ENCODE peak calls at places on chromosomes 1 and 21, in ten cellular contexts. I is transverse colon; C is aorta; D is cardiac muscle cell; W is GDM1; R is NCI-H2029; X is iPS-NIHi11; K is activated CD4-positive, alpha-beta T cell treated with anti-CD3 and anti-CD28 coated beads, Interleukin-2, amount 10 ng/mL, durations not matched to agents 7 days and 5 days; M is CD8-positive, alpha-beta memory T cell; Z is NCI-H510A treated with DMSO at 0.1 percent for 48 hours. U is an unnamed sample.

GRCh38 chr21:33403128-33403785 is at the start of gene IFNGR2:
- DNase-seq in R (no peak), K (peak), C (peak), D (peak), W (peak), X (peak), M (no peak), I (peak), Z (peak), U (peak)

GRCh38 chr1:46801323-46802055 is 2.6 kb downstream of the CYP4B1 start:
- DNase-seq in I (no peak), R (peak), C (no peak), X (no peak), K (no peak), Z (no peak), D (no peak), M (no peak), W (no peak), U (no peak)

GRCh38 chr1:110255388-110255787 is 45.3 kb downstream of the KCNC4 start:
- DNase-seq in R (no peak), M (no peak), W (no peak), Z (peak), X (peak), D (no peak), C (no peak), K (peak), I (no peak), U (no peak)

GRCh38 chr1:44158871-44159270 is 17.4 kb upstream of the KLF18 start:
- DNase-seq in M (no peak), C (no peak), K (no peak), Z (no peak), W (no peak), R (no peak), I (no peak), D (no peak), X (no peak), U (no peak)

GRCh38 chr1:203521812-203522211 is 27.9 kb downstream of the OPTC start:
- DNase-seq in W (no peak), Z (no peak), M (no peak), R (no peak), D (no peak), X (no peak), K (no peak), I (no peak), C (no peak), U (no peak)

GRCh38 chr21:45453308-45453950 is 48.5 kb downstream of the COL18A1 start:
- DNase-seq in C (peak), I (no peak), M (no peak), W (no peak), X (no peak), K (no peak), R (no peak), Z (no peak), D (no peak), U (no peak)

GRCh38 chr21:31299291-31300147 is 44.5 kb downstream of the TIAM1 start:
- DNase-seq in K (no peak), M (no peak), D (no peak), C (no peak), Z (no peak), X (no peak), W (no peak), R (no peak), I (no peak), U (no peak)

GRCh38 chr1:78210167-78210566 is 164.4 kb downstream of the GIPC2 start:
- DNase-seq in Z (no peak), X (no peak), M (no peak), W (no peak), K (no peak), D (no peak), I (no peak), R (no peak), C (no peak), U (no peak)

U was measured in activated B cell treated with CpG ODN at 0.5 μM for 24 hours.